ENCODE peak calls at places on chromosomes 2 and 18, in eight cellular contexts. T, B, S, I, X, P, U and W are unnamed samples.

GRCh38 chr2:29821591-29821990 is 99.8 kb downstream of the ALK start:
- DNase-seq in S (no peak), B (no peak), X (no peak), T (no peak), U (no peak), P (no peak), I (no peak), W (no peak)

GRCh38 chr18:23170137-23170536 is 34.9 kb downstream of the CABLES1 start:
- DNase-seq in T (no peak), U (no peak), I (no peak), P (no peak), B (no peak), S (no peak), X (no peak), W (no peak)

GRCh38 chr18:13611058-13611615 is 115.2 kb downstream of the FAM210A start:
- DNase-seq in I (peak; percentile 45), S (no peak), P (no peak), X (no peak), T (no peak), U (no peak), B (no peak), W (peak; percentile 80)

GRCh38 chr2:47033102-47033880 is 117.7 kb upstream of the MCFD2 start:
- DNase-seq in T (no peak), X (peak; percentile 44), U (no peak), S (no peak), I (no peak), B (no peak), P (no peak), W (no peak)

GRCh38 chr2:202378661-202379338 is 2.7 kb downstream of the BMPR2 start:
- DNase-seq in B (no peak), X (no peak), U (peak; percentile 13), S (no peak), P (no peak), T (no peak), I (no peak), W (no peak)

GRCh38 chr2:146312899-146313298 is 1531.9 kb upstream of the ACVR2A start:
- DNase-seq in S (no peak), P (no peak), U (peak; percentile 26), T (no peak), X (no peak), B (no peak), I (no peak), W (no peak)

GRCh38 chr2:79910643-79911042 is 393.9 kb downstream of the LRRTM1 start:
- DNase-seq in S (no peak), B (no peak), I (no peak), T (no peak), P (no peak), X (no peak), U (no peak), W (no peak)

GRCh38 chr2:73202156-73203054 is at the start of gene NOTO:
- DNase-seq in X (peak; percentile 32), T (peak; percentile 62), B (no peak), U (no peak), P (no peak), I (no peak), S (no peak), W (no peak)

GRCh38 chr2:159119652-159120257 is 151.3 kb downstream of the TANC1 start:
- DNase-seq in S (no peak), B (no peak), I (no peak), U (no peak), P (no peak), X (no peak), T (no peak), W (no peak)

GRCh38 chr2:10919776-10920606 is 8.3 kb downstream of the KCNF1 start:
- DNase-seq in T (no peak), I (no peak), U (no peak), S (no peak), P (no peak), X (no peak), B (no peak), W (no peak)

GRCh38 chr2:15626126-15626525 is 34.5 kb downstream of the DDX1 start:
- DNase-seq in B (no peak), S (no peak), U (no peak), I (no peak), T (no peak), P (no peak), X (no peak), W (no peak)

GRCh38 chr2:135485441-135485840 is 45.6 kb downstream of the ZRANB3 start:
- DNase-seq in B (no peak), P (no peak), U (peak; percentile 29), I (no peak), T (no peak), X (no peak), S (no peak), W (no peak)

GRCh38 chr2:177334940-177335543 is 57.5 kb upstream of the AGPS start:
- DNase-seq in B (no peak), S (peak; percentile 52), U (peak; percentile 60), T (peak; percentile 32), P (no peak), X (peak; percentile 35), I (no peak), W (peak; percentile 35)

GRCh38 chr2:48175254-48175653 is 269.0 kb upstream of the FBXO11 start:
- DNase-seq in T (no peak), I (no peak), S (no peak), P (no peak), X (no peak), B (no peak), U (peak; percentile 31), W (no peak)

GRCh38 chr18:13440277-13441248 is 222.0 kb downstream of the LDLRAD4 start:
- DNase-seq in B (no peak), U (no peak), P (no peak), X (no peak), I (no peak), S (no peak), T (no peak), W (no peak)

GRCh38 chr2:184452907-184453306 is 145.4 kb upstream of the ZNF804A start:
- DNase-seq in U (no peak), P (no peak), X (no peak), I (no peak), T (no peak), S (no peak), B (no peak), W (no peak)

GRCh38 chr18:76689646-76690264 is 132.6 kb upstream of the ZNF236 start:
- DNase-seq in T (no peak), S (no peak), B (no peak), U (peak; percentile 22), P (no peak), I (no peak), X (no peak), W (no peak)
- TF ChIP-seq CTCF in T (no peak), S (no peak), B (no peak), U (no peak), P (no peak), I (no peak), X (no peak), W (no peak)

GRCh38 chr18:31612124-31612523 is 20.4 kb downstream of the TTR start:
- DNase-seq in I (no peak), U (no peak), S (no peak), B (no peak), T (no peak), P (no peak), X (no peak), W (no peak)

GRCh38 chr18:31614044-31614443 is 22.4 kb downstream of the TTR start:
- DNase-seq in T (no peak), I (no peak), P (no peak), X (no peak), U (no peak), B (no peak), S (no peak), W (no peak)

GRCh38 chr18:31610841-31611240 is 19.2 kb downstream of the TTR start:
- DNase-seq in P (no peak), T (peak; percentile 39), B (no peak), U (peak; percentile 17), S (peak; percentile 6), I (peak; percentile 42), X (peak; percentile 31), W (no peak)

GRCh38 chr18:31609886-31610646 is 18.4 kb downstream of the TTR start:
- DNase-seq in I (no peak), S (no peak), P (no peak), X (no peak), T (no peak), B (no peak), U (no peak), W (no peak)

GRCh38 chr18:31611511-31611910 is 19.8 kb downstream of the TTR start:
- DNase-seq in I (no peak), U (no peak), X (no peak), P (no peak), B (no peak), S (no peak), T (no peak), W (no peak)
- TF ChIP-seq CTCF in I (no peak), U (no peak), X (no peak), P (no peak), B (no peak), S (no peak), T (no peak), W (no peak)

GRCh38 chr2:168328421-168328820 is 81.0 kb upstream of the STK39 start:
- DNase-seq in B (no peak), S (no peak), T (no peak), I (no peak), P (no peak), U (no peak), X (no peak), W (no peak)
- TF ChIP-seq CTCF in B (no peak), S (no peak), T (no peak), I (no peak), P (no peak), U (no peak), X (no peak), W (no peak)

GRCh38 chr2:162333968-162334367 is 10.0 kb upstream of the GCA start:
- DNase-seq in S (peak; percentile 16), X (peak; percentile 52), I (peak; percentile 51), P (peak; percentile 26), T (peak; percentile 16), U (peak; percentile 58), B (no peak), W (no peak)
- TF ChIP-seq CTCF in S (peak; percentile 61), X (no peak), I (peak; percentile 31), P (peak; percentile 20), T (peak; percentile 32), U (peak; percentile 50), B (peak; percentile 56), W (peak; percentile 41)

GRCh38 chr2:27032495-27033252 is at the start of gene TMEM214:
- DNase-seq in T (peak; percentile 90), B (peak; percentile 54), P (peak; percentile 76), S (peak; percentile 92), I (peak; percentile 92), U (peak; percentile 86), X (peak; percentile 88), W (peak; percentile 96)
- TF ChIP-seq CTCF in T (peak; percentile 17), B (no peak), P (no peak), S (no peak), I (peak; percentile 41), U (no peak), X (no peak), W (no peak)

GRCh38 chr2:106208399-106208798 is 14.3 kb upstream of the UXS1 start:
- DNase-seq in P (no peak), X (no peak), B (no peak), S (no peak), I (no peak), U (no peak), T (no peak), W (no peak)
- TF ChIP-seq CTCF in P (no peak), X (no peak), B (no peak), S (no peak), I (no peak), U (no peak), T (no peak), W (no peak)